ENCODE peak calls at places on chromosome 6, in seven cellular contexts. One of them, this sample, is unnamed.
A peak's percentile ranks its signal among the peaks of the same experiment; 100 is the strongest.

GRCh38 chr6:166492092-166492491 is 94.4 kb downstream of the RAMACL start:
- DNase-seq in epithelial cell of esophagus: no peak
- DNase-seq in GM12865: no peak
- DNase-seq in tibial artery: no peak
- DNase-seq in B cell: no peak
- DNase-seq in AG09309: no peak
- DNase-seq in endothelial cell: no peak
- DNase-seq in this sample: no peak

GRCh38 chr6:80767808-80768207 is 661.3 kb downstream of the BCKDHB start:
- DNase-seq in AG09309: peak; percentile 29
- DNase-seq in GM12865: no peak
- DNase-seq in B cell: no peak
- DNase-seq in tibial artery: peak; percentile 87
- DNase-seq in epithelial cell of esophagus: peak; percentile 81
- DNase-seq in endothelial cell: no peak
- DNase-seq in this sample: peak; percentile 81

GRCh38 chr6:132611616-132612015 is 12.5 kb downstream of the TAAR2 start:
- DNase-seq in endothelial cell: no peak
- DNase-seq in tibial artery: no peak
- DNase-seq in B cell: no peak
- DNase-seq in AG09309: no peak
- DNase-seq in GM12865: no peak
- DNase-seq in epithelial cell of esophagus: no peak
- DNase-seq in this sample: no peak

GRCh38 chr6:113856571-113857564 is at the start of gene MARCKS:
- DNase-seq in GM12865: peak; percentile 93
- DNase-seq in endothelial cell: peak; percentile 88
- DNase-seq in tibial artery: peak; percentile 85
- DNase-seq in B cell: peak; percentile 91
- DNase-seq in epithelial cell of esophagus: peak; percentile 94
- DNase-seq in AG09309: peak; percentile 75
- DNase-seq in this sample: peak; percentile 80

GRCh38 chr6:166664135-166664534 is 37.1 kb upstream of the RPS6KA2 start:
- DNase-seq in AG09309: no peak
- DNase-seq in epithelial cell of esophagus: no peak
- DNase-seq in tibial artery: no peak
- DNase-seq in endothelial cell: no peak
- DNase-seq in GM12865: no peak
- DNase-seq in B cell: no peak
- DNase-seq in this sample: no peak

GRCh38 chr6:22099923-22100322 is 196.9 kb downstream of the PRL start:
- DNase-seq in AG09309: no peak
- DNase-seq in B cell: no peak
- DNase-seq in endothelial cell: no peak
- DNase-seq in tibial artery: no peak
- DNase-seq in epithelial cell of esophagus: no peak
- DNase-seq in GM12865: no peak
- DNase-seq in this sample: no peak

GRCh38 chr6:105753184-105754097 is 332.7 kb upstream of the PRDM1 start:
- DNase-seq in epithelial cell of esophagus: peak; percentile 86
- DNase-seq in AG09309: peak; percentile 32
- DNase-seq in tibial artery: no peak
- DNase-seq in B cell: no peak
- DNase-seq in endothelial cell: no peak
- DNase-seq in GM12865: no peak
- DNase-seq in this sample: peak; percentile 78

GRCh38 chr6:158903801-158904200 is 84.6 kb upstream of the EZR start:
- DNase-seq in AG09309: no peak
- DNase-seq in tibial artery: no peak
- DNase-seq in endothelial cell: no peak
- DNase-seq in GM12865: no peak
- DNase-seq in B cell: no peak
- DNase-seq in epithelial cell of esophagus: no peak
- DNase-seq in this sample: no peak

GRCh38 chr6:39421383-39422225 is 99.1 kb upstream of the KCNK16 start:
- DNase-seq in epithelial cell of esophagus: peak; percentile 19
- DNase-seq in endothelial cell: no peak
- DNase-seq in AG09309: no peak
- DNase-seq in B cell: no peak
- DNase-seq in GM12865: no peak
- DNase-seq in tibial artery: no peak
- DNase-seq in this sample: no peak

GRCh38 chr6:41676406-41676805 is 38.1 kb downstream of the MDFI start:
- DNase-seq in AG09309: no peak
- DNase-seq in tibial artery: no peak
- DNase-seq in epithelial cell of esophagus: no peak
- DNase-seq in endothelial cell: no peak
- DNase-seq in B cell: no peak
- DNase-seq in GM12865: no peak
- DNase-seq in this sample: no peak

GRCh38 chr6:36025932-36026327 is 1.5 kb upstream of the SLC26A8 start:
- DNase-seq in GM12865: no peak
- DNase-seq in endothelial cell: no peak
- DNase-seq in B cell: no peak
- DNase-seq in AG09309: no peak
- DNase-seq in tibial artery: no peak
- DNase-seq in epithelial cell of esophagus: peak; percentile 23
- DNase-seq in this sample: no peak

GRCh38 chr6:156498696-156499095 is 278.5 kb upstream of the ARID1B start:
- DNase-seq in endothelial cell: no peak
- DNase-seq in GM12865: no peak
- DNase-seq in tibial artery: no peak
- DNase-seq in epithelial cell of esophagus: no peak
- DNase-seq in AG09309: no peak
- DNase-seq in B cell: no peak
- DNase-seq in this sample: no peak

GRCh38 chr6:27066802-27067201 is 180.7 kb upstream of the PRSS16 start:
- DNase-seq in B cell: no peak
- DNase-seq in tibial artery: no peak
- DNase-seq in epithelial cell of esophagus: no peak
- DNase-seq in AG09309: no peak
- DNase-seq in GM12865: no peak
- DNase-seq in endothelial cell: no peak
- DNase-seq in this sample: no peak

GRCh38 chr6:110020888-110021287 is 42.8 kb downstream of the GPR6 start:
- DNase-seq in AG09309: no peak
- DNase-seq in B cell: peak; percentile 46
- DNase-seq in tibial artery: no peak
- DNase-seq in GM12865: peak; percentile 17
- DNase-seq in epithelial cell of esophagus: no peak
- DNase-seq in endothelial cell: peak; percentile 24
- DNase-seq in this sample: no peak

GRCh38 chr6:105301072-105301503 is 101.8 kb downstream of the PREP start:
- DNase-seq in endothelial cell: no peak
- DNase-seq in epithelial cell of esophagus: no peak
- DNase-seq in tibial artery: no peak
- DNase-seq in GM12865: no peak
- DNase-seq in B cell: no peak
- DNase-seq in AG09309: no peak
- DNase-seq in this sample: no peak

GRCh38 chr6:1436334-1437306 is 47.2 kb downstream of the FOXF2 start:
- DNase-seq in AG09309: peak; percentile 35
- DNase-seq in epithelial cell of esophagus: peak; percentile 69
- DNase-seq in endothelial cell: peak; percentile 77
- DNase-seq in B cell: peak; percentile 68
- DNase-seq in GM12865: peak; percentile 64
- DNase-seq in tibial artery: no peak
- DNase-seq in this sample: peak; percentile 59

GRCh38 chr6:161696828-161697227 is 423.0 kb upstream of the AGPAT4 start:
- DNase-seq in GM12865: no peak
- DNase-seq in B cell: no peak
- DNase-seq in AG09309: no peak
- DNase-seq in epithelial cell of esophagus: no peak
- DNase-seq in tibial artery: no peak
- DNase-seq in endothelial cell: no peak
- DNase-seq in this sample: no peak

GRCh38 chr6:161694995-161695394 is 421.1 kb upstream of the AGPAT4 start:
- DNase-seq in tibial artery: no peak
- DNase-seq in B cell: no peak
- DNase-seq in AG09309: no peak
- DNase-seq in endothelial cell: no peak
- DNase-seq in epithelial cell of esophagus: peak; percentile 2
- DNase-seq in GM12865: peak; percentile 44
- DNase-seq in this sample: no peak
- TF ChIP-seq CTCF in tibial artery: peak; percentile 49
- TF ChIP-seq CTCF in B cell: no peak
- TF ChIP-seq CTCF in AG09309: peak; percentile 68
- TF ChIP-seq CTCF in endothelial cell: peak; percentile 57
- TF ChIP-seq CTCF in epithelial cell of esophagus: peak; percentile 32
- TF ChIP-seq CTCF in GM12865: peak; percentile 53
- TF ChIP-seq CTCF in this sample: peak; percentile 50

GRCh38 chr6:15504581-15505350 is 158.1 kb downstream of the DTNBP1 start:
- DNase-seq in AG09309: peak; percentile 97
- DNase-seq in tibial artery: peak; percentile 63
- DNase-seq in B cell: no peak
- DNase-seq in endothelial cell: no peak
- DNase-seq in GM12865: no peak
- DNase-seq in epithelial cell of esophagus: peak; percentile 64
- DNase-seq in this sample: peak; percentile 99
- TF ChIP-seq CTCF in AG09309: peak; percentile 13
- TF ChIP-seq CTCF in tibial artery: no peak
- TF ChIP-seq CTCF in B cell: no peak
- TF ChIP-seq CTCF in endothelial cell: no peak
- TF ChIP-seq CTCF in GM12865: no peak
- TF ChIP-seq CTCF in epithelial cell of esophagus: no peak
- TF ChIP-seq CTCF in this sample: no peak

GRCh38 chr6:98039876-98040605 is 757.0 kb upstream of the MMS22L start:
- DNase-seq in AG09309: no peak
- DNase-seq in endothelial cell: no peak
- DNase-seq in B cell: no peak
- DNase-seq in tibial artery: no peak
- DNase-seq in epithelial cell of esophagus: peak; percentile 47
- DNase-seq in GM12865: no peak
- DNase-seq in this sample: no peak
- TF ChIP-seq CTCF in AG09309: no peak
- TF ChIP-seq CTCF in endothelial cell: no peak
- TF ChIP-seq CTCF in B cell: no peak
- TF ChIP-seq CTCF in tibial artery: no peak
- TF ChIP-seq CTCF in epithelial cell of esophagus: peak; percentile 63
- TF ChIP-seq CTCF in GM12865: no peak
- TF ChIP-seq CTCF in this sample: peak; percentile 48

GRCh38 chr6:3607599-3607998 is 143.9 kb downstream of the PXDC1 start:
- DNase-seq in endothelial cell: no peak
- DNase-seq in tibial artery: no peak
- DNase-seq in GM12865: no peak
- DNase-seq in AG09309: no peak
- DNase-seq in epithelial cell of esophagus: no peak
- DNase-seq in B cell: no peak
- DNase-seq in this sample: no peak

GRCh38 chr6:3601570-3601969 is 144.7 kb upstream of the SLC22A23 start:
- DNase-seq in AG09309: no peak
- DNase-seq in tibial artery: no peak
- DNase-seq in B cell: no peak
- DNase-seq in epithelial cell of esophagus: no peak
- DNase-seq in GM12865: no peak
- DNase-seq in endothelial cell: no peak
- DNase-seq in this sample: no peak

GRCh38 chr6:3608159-3608558 is 143.4 kb downstream of the PXDC1 start:
- DNase-seq in tibial artery: no peak
- DNase-seq in endothelial cell: no peak
- DNase-seq in epithelial cell of esophagus: no peak
- DNase-seq in B cell: no peak
- DNase-seq in AG09309: no peak
- DNase-seq in GM12865: no peak
- DNase-seq in this sample: no peak

GRCh38 chr6:3607171-3607570 is 144.3 kb downstream of the PXDC1 start:
- DNase-seq in endothelial cell: no peak
- DNase-seq in B cell: no peak
- DNase-seq in tibial artery: no peak
- DNase-seq in AG09309: no peak
- DNase-seq in GM12865: no peak
- DNase-seq in epithelial cell of esophagus: no peak
- DNase-seq in this sample: no peak

DNA sequence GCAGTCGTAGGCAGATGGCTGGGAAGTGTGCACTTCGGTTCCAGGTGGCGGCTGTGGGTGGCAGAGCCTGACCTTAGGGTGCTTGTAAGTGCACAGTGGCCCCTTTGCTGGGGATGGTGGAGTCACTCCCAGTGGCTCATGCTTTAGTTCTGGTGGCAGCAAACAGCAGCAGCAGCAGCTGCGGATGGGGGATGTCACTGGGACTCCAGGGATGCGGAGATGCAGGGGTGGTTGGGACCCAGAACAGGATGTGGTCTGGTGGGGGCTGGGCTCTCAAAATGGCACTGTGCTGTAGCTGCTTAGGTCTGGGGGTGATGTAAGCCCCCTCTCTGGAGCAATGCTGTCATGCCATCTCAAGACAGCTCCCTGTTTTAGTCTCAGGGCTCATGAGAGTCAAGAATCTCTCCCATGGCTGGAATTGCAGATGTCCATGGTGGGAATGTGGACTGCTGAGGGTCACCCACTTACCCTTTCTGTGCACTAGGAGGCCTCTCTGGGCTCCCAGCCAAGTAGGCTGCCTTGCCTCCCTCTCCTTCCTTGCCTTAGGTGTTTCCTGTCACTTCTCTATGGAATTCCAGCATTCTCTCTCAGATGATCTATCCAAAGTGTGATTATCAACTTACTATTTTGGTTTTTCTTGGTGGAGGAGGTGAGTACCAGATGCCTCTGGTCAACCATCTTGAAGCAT is 146.7 kb upstream of the SLC22A23 start:
- DNase-seq in epithelial cell of esophagus: peak; percentile 48
- DNase-seq in tibial artery: no peak
- DNase-seq in endothelial cell: no peak
- DNase-seq in GM12865: no peak
- DNase-seq in AG09309: no peak
- DNase-seq in B cell: no peak
- DNase-seq in this sample: no peak
- TF ChIP-seq CTCF in epithelial cell of esophagus: no peak
- TF ChIP-seq CTCF in tibial artery: no peak
- TF ChIP-seq CTCF in endothelial cell: no peak
- TF ChIP-seq CTCF in GM12865: no peak
- TF ChIP-seq CTCF in AG09309: peak; percentile 8
- TF ChIP-seq CTCF in B cell: no peak
- TF ChIP-seq CTCF in this sample: no peak

DNA sequence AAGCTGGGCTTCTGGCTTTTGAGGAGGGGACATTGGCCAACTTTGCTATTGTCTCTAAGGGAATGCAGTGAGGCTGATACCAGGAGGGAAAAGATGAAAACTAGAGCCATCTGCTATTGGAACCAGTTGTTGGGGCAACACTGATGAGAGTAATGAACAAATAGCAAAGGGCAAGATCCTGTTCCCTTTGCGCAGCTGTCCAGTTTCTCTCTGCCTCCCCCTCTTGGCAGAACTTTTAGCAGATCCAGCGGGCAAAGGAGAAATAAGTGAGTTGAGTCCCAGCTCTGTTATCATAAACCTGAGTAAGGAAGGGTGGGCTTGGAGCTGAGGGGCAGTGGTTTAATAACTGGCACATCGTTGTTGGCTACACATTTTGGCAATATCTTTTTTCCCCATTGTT is 126.8 kb downstream of the AKAP7 start:
- DNase-seq in tibial artery: no peak
- DNase-seq in endothelial cell: no peak
- DNase-seq in AG09309: no peak
- DNase-seq in B cell: no peak
- DNase-seq in GM12865: no peak
- DNase-seq in epithelial cell of esophagus: no peak
- DNase-seq in this sample: no peak
- TF ChIP-seq CTCF in tibial artery: no peak
- TF ChIP-seq CTCF in endothelial cell: no peak
- TF ChIP-seq CTCF in AG09309: no peak
- TF ChIP-seq CTCF in B cell: no peak
- TF ChIP-seq CTCF in GM12865: no peak
- TF ChIP-seq CTCF in epithelial cell of esophagus: no peak
- TF ChIP-seq CTCF in this sample: no peak

This sample was measured in astrocyte of the cerebellum.